ENCODE peak calls at places on chromosomes 16 and 17, in eight cellular contexts. P, R, L, X, H, U, C and M are unnamed samples.

GRCh38 chr16:27685802-27686201 is 135.9 kb downstream of the KATNIP start:
- DNase-seq in X (no peak), P (no peak), C (no peak), H (no peak), U (peak), R (no peak), L (no peak), M (no peak)

GRCh38 chr17:46930083-46930482 is 7.1 kb downstream of the GOSR2 start:
- DNase-seq in P (no peak), R (no peak), L (no peak), H (no peak), C (no peak), X (no peak), U (no peak), M (no peak)

GRCh38 chr17:75032896-75033294 is 13.9 kb downstream of the ATP5PD start:
- DNase-seq in X (no peak), L (no peak), H (no peak), P (peak), U (peak), C (no peak), R (no peak), M (no peak)

GRCh38 chr16:51767564-51767963 is 616.5 kb upstream of the SALL1 start:
- DNase-seq in U (no peak), R (no peak), H (peak), C (no peak), X (no peak), P (no peak), L (no peak), M (no peak)

GRCh38 chr17:65407017-65407416 is 154.4 kb downstream of the AXIN2 start:
- DNase-seq in L (no peak), C (no peak), H (peak), X (no peak), P (no peak), R (no peak), U (peak), M (no peak)

GRCh38 chr16:84508502-84508901 is 4.0 kb upstream of the MEAK7 start:
- DNase-seq in L (no peak), C (no peak), U (no peak), X (no peak), R (no peak), H (no peak), P (peak), M (no peak)

GRCh38 chr16:49048557-49048956 is 233.1 kb downstream of the CBLN1 start:
- DNase-seq in L (peak), C (no peak), X (no peak), P (no peak), H (no peak), U (no peak), R (no peak), M (no peak)

GRCh38 chr17:19329839-19330238 is 32.7 kb downstream of the B9D1 start:
- DNase-seq in X (no peak), L (no peak), R (no peak), P (no peak), C (no peak), U (no peak), H (no peak), M (no peak)

GRCh38 chr17:62749926-62750325 is 58.2 kb downstream of the MARCHF10 start:
- DNase-seq in X (no peak), P (no peak), R (no peak), L (no peak), C (peak), U (no peak), H (no peak), M (no peak)

GRCh38 chr17:31673076-31673475 is 186.0 kb downstream of the COPRS start:
- DNase-seq in L (no peak), R (no peak), U (no peak), H (no peak), X (no peak), P (no peak), C (no peak), M (no peak)

GRCh38 chr16:66895999-66896398 is 15.7 kb downstream of the PDP2 start:
- DNase-seq in L (no peak), X (no peak), U (no peak), H (no peak), C (no peak), P (no peak), R (no peak), M (no peak)

GRCh38 chr16:75256059-75256870 is 4.8 kb upstream of the BCAR1 start:
- DNase-seq in L (no peak), R (no peak), P (no peak), H (no peak), U (no peak), X (peak), C (no peak), M (no peak)

GRCh38 chr16:69108069-69108904 is 2.8 kb downstream of the HAS3 start:
- DNase-seq in U (no peak), X (no peak), R (no peak), L (no peak), P (no peak), C (no peak), H (no peak), M (no peak)

GRCh38 chr16:9791566-9791965 is 390.7 kb downstream of the GRIN2A start:
- DNase-seq in H (no peak), C (no peak), P (no peak), R (no peak), U (no peak), L (no peak), X (no peak), M (no peak)

GRCh38 chr16:88853336-88853941 is 3.3 kb downstream of the GALNS start:
- DNase-seq in P (peak), U (no peak), L (no peak), H (no peak), R (no peak), X (no peak), C (no peak), M (no peak)

GRCh38 chr17:82412535-82413520 is 5.3 kb upstream of the HEXD start:
- DNase-seq in L (no peak), C (no peak), P (no peak), X (no peak), R (no peak), U (no peak), H (no peak), M (no peak)

GRCh38 chr17:17063546-17064122 is 21.4 kb downstream of the MPRIP start:
- DNase-seq in X (peak), R (peak), P (peak), H (no peak), L (no peak), C (peak), U (no peak), M (peak)

GRCh38 chr17:74994440-74994839 is 7.0 kb downstream of the CDR2L start:
- DNase-seq in C (no peak), L (no peak), R (no peak), U (peak), H (peak), P (no peak), X (no peak), M (no peak)

GRCh38 chr17:81138500-81138899 is 26.8 kb upstream of the PVALEF start:
- DNase-seq in U (no peak), X (no peak), L (no peak), C (no peak), H (no peak), R (no peak), P (no peak), M (no peak)

GRCh38 chr17:77457572-77458201 is 316.9 kb downstream of the SEC14L1 start:
- DNase-seq in R (no peak), C (no peak), P (no peak), X (no peak), U (no peak), L (no peak), H (no peak), M (no peak)

GRCh38 chr16:6484121-6484520 is 848.5 kb upstream of the RBFOX1 start:
- DNase-seq in L (no peak), U (no peak), C (no peak), X (no peak), P (no peak), R (no peak), H (no peak), M (no peak)

GRCh38 chr17:20228860-20229259 is 219.7 kb downstream of the SPECC1 start:
- DNase-seq in X (no peak), U (no peak), L (no peak), R (no peak), H (no peak), P (no peak), C (no peak), M (no peak)

GRCh38 chr16:60318486-60318885 is 1584.4 kb upstream of the GOT2 start:
- DNase-seq in L (no peak), R (no peak), X (no peak), H (no peak), P (no peak), C (no peak), U (no peak), M (no peak)

GRCh38 chr17:40727447-40728231 is 24.1 kb upstream of the KRT24 start:
- DNase-seq in L (no peak), X (no peak), H (peak), C (no peak), P (no peak), R (no peak), U (peak), M (no peak)

GRCh38 chr16:4290236-4290830 is 17.5 kb upstream of the TFAP4 start:
- DNase-seq in U (peak), L (no peak), X (no peak), H (peak), C (no peak), P (peak), R (no peak), M (no peak)

GRCh38 chr17:63937920-63938319 is 5.8 kb upstream of the CD79B start:
- DNase-seq in C (no peak), P (no peak), U (no peak), R (no peak), L (no peak), H (no peak), X (no peak), M (no peak)

GRCh38 chr16:82061861-82062525 is 26.9 kb downstream of the HSD17B2 start:
- DNase-seq in X (no peak), L (no peak), H (peak), P (no peak), C (no peak), R (no peak), U (peak), M (no peak)

GRCh38 chr16:67733734-67734470 is 14.8 kb upstream of the GFOD2 start:
- DNase-seq in X (no peak), U (no peak), H (no peak), R (no peak), P (no peak), L (no peak), C (no peak), M (no peak)

GRCh38 chr16:380837-381787 is 666 bp downstream of the PGAP6 start:
- DNase-seq in P (peak), U (no peak), C (no peak), R (no peak), X (no peak), L (no peak), H (no peak), M (no peak)

GRCh38 chr17:19335951-19336631 is 26.4 kb downstream of the B9D1 start:
- DNase-seq in C (no peak), H (no peak), R (no peak), P (no peak), U (no peak), L (no peak), X (no peak), M (no peak)

GRCh38 chr17:63704259-63704576 is 4.3 kb upstream of the LIMD2 start:
- DNase-seq in R (no peak), P (no peak), H (no peak), X (no peak), L (no peak), U (no peak), C (no peak), M (no peak)

GRCh38 chr17:5422505-5422904 is 2.5 kb downstream of the RPAIN start:
- DNase-seq in L (no peak), U (peak), X (no peak), H (peak), P (no peak), C (no peak), R (no peak), M (no peak)

GRCh38 chr17:74137416-74137815 is 66.1 kb upstream of the RPL38 start:
- DNase-seq in R (no peak), X (no peak), P (no peak), C (no peak), U (no peak), H (no peak), L (no peak), M (no peak)

GRCh38 chr17:73760186-73760758 is 116.0 kb upstream of the SDK2 start:
- DNase-seq in H (no peak), L (no peak), P (no peak), U (no peak), R (no peak), X (no peak), C (no peak), M (no peak)